ENCODE peak calls at places on chromosomes 11 and 22, in four cellular contexts. One of them, this sample, is unnamed.

GRCh38 chr22:20197407-20198030 is 46.7 kb upstream of the CCDC188 start:
- DNase-seq in IMR-90: no peak
- DNase-seq in K562: no peak
- DNase-seq in keratinocyte: no peak
- DNase-seq in this sample: no peak

GRCh38 chr11:18590573-18590972 is 2.0 kb upstream of the UEVLD start:
- DNase-seq in K562: no peak
- DNase-seq in IMR-90: no peak
- DNase-seq in keratinocyte: no peak
- DNase-seq in this sample: no peak

GRCh38 chr22:46843691-46844297 is 81.3 kb downstream of the TBC1D22A start:
- DNase-seq in IMR-90: peak; percentile 45
- DNase-seq in K562: no peak
- DNase-seq in keratinocyte: no peak
- DNase-seq in this sample: no peak

GRCh38 chr11:77449060-77449521 is 24.8 kb downstream of the PAK1 start:
- DNase-seq in IMR-90: no peak
- DNase-seq in K562: no peak
- DNase-seq in keratinocyte: no peak
- DNase-seq in this sample: no peak

GRCh38 chr22:38062782-38063181 is 5.6 kb downstream of the PICK1 start:
- DNase-seq in K562: no peak
- DNase-seq in IMR-90: no peak
- DNase-seq in keratinocyte: no peak
- DNase-seq in this sample: no peak

GRCh38 chr11:60954421-60954820 is 2.4 kb upstream of the SLC15A3 start:
- DNase-seq in IMR-90: no peak
- DNase-seq in keratinocyte: no peak
- DNase-seq in K562: no peak
- DNase-seq in this sample: no peak

GRCh38 chr22:40602231-40602630 is 34.3 kb downstream of the MRTFA start:
- DNase-seq in keratinocyte: no peak
- DNase-seq in K562: no peak
- DNase-seq in IMR-90: no peak
- DNase-seq in this sample: no peak

GRCh38 chr22:33325232-33326004 is 267.2 kb upstream of the SYN3 start:
- DNase-seq in IMR-90: no peak
- DNase-seq in K562: no peak
- DNase-seq in keratinocyte: no peak
- DNase-seq in this sample: no peak

GRCh38 chr11:128831781-128832497 is 35.2 kb downstream of the KCNJ1 start:
- DNase-seq in IMR-90: no peak
- DNase-seq in keratinocyte: no peak
- DNase-seq in K562: no peak
- DNase-seq in this sample: peak; percentile 33

GRCh38 chr11:62687508-62688396 is 1.6 kb downstream of the LRRN4CL start:
- DNase-seq in IMR-90: no peak
- DNase-seq in K562: no peak
- DNase-seq in keratinocyte: no peak
- DNase-seq in this sample: no peak

GRCh38 chr22:25419247-25420113 is 145.0 kb upstream of the GRK3 start:
- DNase-seq in keratinocyte: no peak
- DNase-seq in K562: no peak
- DNase-seq in IMR-90: peak; percentile 47
- DNase-seq in this sample: peak; percentile 70

GRCh38 chr11:61071880-61072279 is 30.4 kb upstream of the CD5 start:
- DNase-seq in K562: no peak
- DNase-seq in IMR-90: no peak
- DNase-seq in keratinocyte: no peak
- DNase-seq in this sample: no peak

GRCh38 chr11:16000065-16000464 is 356.3 kb downstream of the SOX6 start:
- DNase-seq in K562: no peak
- DNase-seq in IMR-90: peak; percentile 86
- DNase-seq in keratinocyte: no peak
- DNase-seq in this sample: peak; percentile 26

GRCh38 chr22:35589071-35589735 is 27.9 kb downstream of the MB start:
- DNase-seq in IMR-90: peak; percentile 77
- DNase-seq in K562: no peak
- DNase-seq in keratinocyte: peak; percentile 94
- DNase-seq in this sample: no peak

GRCh38 chr11:112016088-112016764 is 9.0 kb upstream of the DLAT start:
- DNase-seq in keratinocyte: no peak
- DNase-seq in K562: no peak
- DNase-seq in IMR-90: peak; percentile 24
- DNase-seq in this sample: no peak

GRCh38 chr11:57277845-57278720 is 41.0 kb upstream of the APLNR start:
- DNase-seq in keratinocyte: no peak
- DNase-seq in K562: peak; percentile 76
- DNase-seq in IMR-90: peak; percentile 84
- DNase-seq in this sample: peak; percentile 92

GRCh38 chr11:69442012-69442806 is 39.3 kb upstream of the LINC01488 start:
- DNase-seq in keratinocyte: peak; percentile 49
- DNase-seq in K562: no peak
- DNase-seq in IMR-90: no peak
- DNase-seq in this sample: no peak

GRCh38 chr22:45757068-45757467 is 85.4 kb downstream of the ATXN10 start:
- DNase-seq in IMR-90: peak; percentile 14
- DNase-seq in K562: no peak
- DNase-seq in keratinocyte: no peak
- DNase-seq in this sample: no peak

GRCh38 chr11:108891909-108892511 is 227.1 kb downstream of the DDX10 start:
- DNase-seq in IMR-90: no peak
- DNase-seq in K562: no peak
- DNase-seq in keratinocyte: no peak
- DNase-seq in this sample: no peak

GRCh38 chr11:70002433-70002832 is 75.7 kb upstream of the ANO1 start:
- DNase-seq in K562: no peak
- DNase-seq in keratinocyte: no peak
- DNase-seq in IMR-90: no peak
- DNase-seq in this sample: no peak

GRCh38 chr22:38967451-38968450 is 10.3 kb downstream of the APOBEC3A start:
- DNase-seq in keratinocyte: no peak
- DNase-seq in IMR-90: no peak
- DNase-seq in K562: no peak
- DNase-seq in this sample: no peak

GRCh38 chr11:616320-617220 is 820 bp upstream of the IRF7 start:
- DNase-seq in keratinocyte: no peak
- DNase-seq in IMR-90: no peak
- DNase-seq in K562: no peak
- DNase-seq in this sample: no peak

GRCh38 chr22:41697126-41697775 is 2.1 kb upstream of the MEI1 start:
- DNase-seq in IMR-90: peak; percentile 80
- DNase-seq in K562: peak; percentile 82
- DNase-seq in keratinocyte: no peak
- DNase-seq in this sample: peak; percentile 87
- H2AFZ ChIP-seq in IMR-90: peak overlapping the region; percentile 96
- H2AFZ ChIP-seq in K562: peak overlapping the region; percentile 77
- H2AFZ ChIP-seq in keratinocyte: peak overlapping the region; percentile 72
- H2AFZ ChIP-seq in this sample: peak overlapping the region; percentile 46

DNA sequence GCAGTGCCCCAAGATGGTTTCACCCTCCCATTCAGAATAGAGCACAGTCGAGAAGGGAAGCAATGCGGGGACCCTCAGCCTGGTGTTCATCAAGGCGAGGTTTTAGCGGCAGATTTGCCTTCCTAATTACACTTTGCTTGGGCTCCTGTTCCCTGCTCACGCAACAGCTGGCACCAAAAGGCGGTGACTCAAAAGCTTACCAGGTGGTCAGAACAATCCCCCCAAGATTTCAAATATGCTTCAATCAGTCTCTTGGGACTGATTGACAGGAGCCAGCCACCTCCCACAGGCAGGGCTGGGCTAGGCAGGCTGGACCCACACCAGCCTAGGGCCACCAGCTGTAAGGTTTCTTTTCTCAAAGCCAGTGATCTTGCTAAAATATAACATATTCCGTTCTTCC is 14.2 kb downstream of the IGSF9B start:
- DNase-seq in keratinocyte: no peak
- DNase-seq in K562: no peak
- DNase-seq in IMR-90: no peak
- DNase-seq in this sample: no peak
- H3K9me1 ChIP-seq in keratinocyte: no peaks in the 10 kb centered on the region
- H3K9me1 ChIP-seq in K562: peaks cover 3% of the 10 kb centered on the region
- H3K9me1 ChIP-seq in IMR-90: no peaks in the 10 kb centered on the region
- H3K9me1 ChIP-seq in this sample: no peaks in the 10 kb centered on the region

GRCh38 chr22:36862251-36863242 is 1.7 kb downstream of the NCF4 start:
- DNase-seq in K562: no peak
- DNase-seq in IMR-90: no peak
- DNase-seq in keratinocyte: no peak
- DNase-seq in this sample: no peak

GRCh38 chr22:36860438-36860820 is 377 bp upstream of the NCF4 start:
- DNase-seq in K562: no peak
- DNase-seq in keratinocyte: no peak
- DNase-seq in IMR-90: no peak
- DNase-seq in this sample: no peak

GRCh38 chr22:36860017-36860416 is 789 bp upstream of the NCF4 start:
- DNase-seq in keratinocyte: no peak
- DNase-seq in K562: no peak
- DNase-seq in IMR-90: no peak
- DNase-seq in this sample: no peak

GRCh38 chr22:36858966-36859365 is 1.8 kb upstream of the NCF4 start:
- DNase-seq in K562: no peak
- DNase-seq in IMR-90: no peak
- DNase-seq in keratinocyte: no peak
- DNase-seq in this sample: no peak

DNA sequence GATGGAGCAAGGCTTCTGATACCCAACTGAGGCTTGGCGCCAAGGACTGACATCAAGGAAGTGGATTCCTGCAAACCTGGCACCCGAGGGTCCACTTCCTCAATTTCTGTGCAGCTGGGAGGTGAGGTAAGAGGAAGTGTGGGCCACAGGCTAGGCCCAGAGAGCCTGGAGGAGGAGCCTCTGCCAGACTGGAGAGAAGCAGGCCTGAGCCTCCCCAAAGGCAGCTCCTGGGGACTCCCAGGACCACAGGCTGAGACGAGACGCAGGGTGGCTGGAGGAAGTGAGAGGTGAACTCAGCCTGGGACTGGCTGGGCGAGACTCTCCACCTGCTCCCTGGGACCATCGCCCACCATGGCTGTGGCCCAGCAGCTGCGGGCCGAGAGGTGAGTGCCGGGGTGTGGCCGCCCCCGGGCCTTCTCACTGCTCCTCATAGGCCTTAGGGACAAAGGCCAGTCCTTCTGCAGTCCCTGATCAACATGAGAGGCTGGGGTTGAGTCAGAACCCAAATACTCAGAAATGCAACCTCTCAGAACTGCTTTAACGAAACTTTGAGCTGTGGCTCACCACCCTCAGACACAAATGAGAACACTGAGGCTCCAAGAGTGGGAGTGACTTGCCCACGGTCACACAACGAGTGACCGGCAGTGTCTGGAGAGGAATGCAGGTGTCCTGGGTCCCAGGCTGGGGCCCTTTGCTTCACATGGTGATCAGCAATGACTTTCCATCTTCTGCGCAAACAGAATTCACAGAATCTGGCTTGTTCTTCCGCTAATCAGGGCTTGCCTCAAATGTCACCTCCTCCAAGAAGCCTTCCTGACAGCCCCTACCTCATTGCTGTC is at the start of gene NCF4:
- DNase-seq in IMR-90: no peak
- DNase-seq in keratinocyte: no peak
- DNase-seq in K562: no peak
- DNase-seq in this sample: no peak
- H2AFZ ChIP-seq in IMR-90: no peak within 1 kb of the TSS
- H2AFZ ChIP-seq in keratinocyte: no peak within 1 kb of the TSS
- H2AFZ ChIP-seq in K562: no peak within 1 kb of the TSS
- H2AFZ ChIP-seq in this sample: no peak within 1 kb of the TSS

GRCh38 chr11:119472856-119473222 is 49.9 kb upstream of the THY1 start:
- DNase-seq in IMR-90: no peak
- DNase-seq in keratinocyte: no peak
- DNase-seq in K562: no peak
- DNase-seq in this sample: no peak

GRCh38 chr11:119473901-119474681 is 51.1 kb upstream of the THY1 start:
- DNase-seq in keratinocyte: no peak
- DNase-seq in K562: no peak
- DNase-seq in IMR-90: no peak
- DNase-seq in this sample: no peak

GRCh38 chr11:119472186-119472855 is 49.3 kb upstream of the THY1 start:
- DNase-seq in K562: no peak
- DNase-seq in keratinocyte: no peak
- DNase-seq in IMR-90: peak; percentile 29
- DNase-seq in this sample: no peak

GRCh38 chr11:119474682-119475596 is 52.0 kb upstream of the THY1 start:
- DNase-seq in K562: peak; percentile 74
- DNase-seq in keratinocyte: no peak
- DNase-seq in IMR-90: peak; percentile 82
- DNase-seq in this sample: peak; percentile 47

DNA sequence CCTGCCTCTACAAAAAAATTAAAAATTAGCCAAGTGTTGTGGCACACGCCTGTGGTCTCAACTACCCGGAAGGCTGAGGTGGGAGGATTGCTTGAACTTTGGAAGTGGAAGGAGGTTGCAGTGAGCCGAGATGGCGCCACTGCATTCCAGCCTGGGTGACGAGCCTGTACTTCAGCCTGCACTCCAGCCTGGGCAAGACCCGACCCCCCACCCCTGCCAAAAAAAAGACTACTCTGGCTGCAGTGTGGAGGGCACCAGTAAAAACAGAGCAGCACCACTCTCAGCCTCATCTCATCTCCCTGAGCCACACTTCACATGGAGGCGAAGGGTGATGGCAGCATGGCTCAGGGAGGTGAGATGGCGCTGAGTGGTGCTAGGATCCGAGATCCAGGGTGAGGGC is 50.3 kb upstream of the THY1 start:
- DNase-seq in K562: no peak
- DNase-seq in IMR-90: no peak
- DNase-seq in keratinocyte: no peak
- DNase-seq in this sample: no peak
- H3K9me1 ChIP-seq in K562: no peaks in the 10 kb centered on the region
- H3K9me1 ChIP-seq in IMR-90: peaks cover 16% of the 10 kb centered on the region
- H3K9me1 ChIP-seq in keratinocyte: no peaks in the 10 kb centered on the region
- H3K9me1 ChIP-seq in this sample: no peaks in the 10 kb centered on the region

DNA sequence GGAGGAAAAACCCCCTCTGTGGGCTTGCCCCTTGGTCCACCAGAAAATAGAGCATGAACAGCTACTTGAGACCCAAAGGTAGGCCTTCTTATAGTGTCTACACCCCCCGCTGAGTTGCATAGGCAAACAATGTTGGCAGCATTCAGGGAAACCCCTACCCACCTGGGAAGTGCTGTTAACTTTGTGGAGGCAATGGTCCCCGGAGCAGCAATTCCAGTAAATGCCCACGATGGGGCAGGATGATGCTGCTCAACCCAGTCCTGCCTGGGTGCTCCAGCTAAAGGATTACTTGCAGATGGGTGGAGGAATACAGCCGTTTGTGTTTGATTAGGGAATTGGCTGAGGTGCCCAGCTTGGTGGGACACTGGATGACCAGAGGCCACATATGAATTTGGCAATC is 381.3 kb upstream of the ANO5 start:
- DNase-seq in IMR-90: no peak
- DNase-seq in K562: no peak
- DNase-seq in keratinocyte: no peak
- DNase-seq in this sample: no peak
- H2AFZ ChIP-seq in IMR-90: no peak overlapping the region
- H2AFZ ChIP-seq in K562: no peak overlapping the region
- H2AFZ ChIP-seq in keratinocyte: no peak overlapping the region
- H2AFZ ChIP-seq in this sample: no peak overlapping the region

This sample was measured in endothelial cell of umbilical vein.